ENCODE peak calls at places on chromosomes 4 and X, in six cellular contexts. F is ovary, Z is uterus, O is thyroid gland, Y is Peyer's patch, I is body of pancreas. N is an unnamed sample.

GRCh38 chr4:78784255-78784654 is 8.1 kb downstream of the BMP2K start:
- DNase-seq in F (no peak), Z (no peak), O (no peak), Y (no peak), I (no peak), N (no peak)

GRCh38 chr4:52273885-52274284 is 222.8 kb downstream of the SPATA18 start:
- DNase-seq in F (no peak), Z (no peak), O (no peak), Y (no peak), I (no peak), N (no peak)

GRCh38 chrX:24305905-24306304 is 8.0 kb downstream of the SUPT20HL2 start:
- DNase-seq in F (peak), Z (no peak), O (peak), Y (no peak), I (no peak), N (no peak)

GRCh38 chr4:83335691-83336090 is 1.0 kb upstream of the HPSE start:
- DNase-seq in F (no peak), Z (no peak), O (no peak), Y (no peak), I (peak), N (peak)

GRCh38 chr4:54879576-54879975 is 221.8 kb downstream of the KIT start:
- DNase-seq in F (no peak), Z (no peak), O (no peak), Y (no peak), I (no peak), N (no peak)

GRCh38 chrX:111719426-111720210 is 38.6 kb downstream of the ALG13 start:
- DNase-seq in F (no peak), Z (no peak), O (no peak), Y (no peak), I (no peak), N (no peak)

GRCh38 chrX:155330992-155331391 is 3.4 kb downstream of the CLIC2 start:
- DNase-seq in F (no peak), Z (no peak), O (no peak), Y (no peak), I (no peak), N (no peak)

GRCh38 chrX:386239-386767 is 404 bp downstream of the PPP2R3B start:
- DNase-seq in F (peak), Z (no peak), O (no peak), Y (no peak), I (no peak), N (no peak)

GRCh38 chr4:22720091-22720490 is 27.4 kb downstream of the GBA3 start:
- DNase-seq in F (no peak), Z (no peak), O (no peak), Y (no peak), I (no peak), N (no peak)

GRCh38 chr4:159395693-159396092 is 292.8 kb downstream of the RAPGEF2 start:
- DNase-seq in F (no peak), Z (no peak), O (no peak), Y (no peak), I (no peak), N (no peak)

GRCh38 chrX:3609800-3610199 is 103.6 kb downstream of the PRKX start:
- DNase-seq in F (no peak), Z (no peak), O (no peak), Y (no peak), I (no peak), N (no peak)

DNA sequence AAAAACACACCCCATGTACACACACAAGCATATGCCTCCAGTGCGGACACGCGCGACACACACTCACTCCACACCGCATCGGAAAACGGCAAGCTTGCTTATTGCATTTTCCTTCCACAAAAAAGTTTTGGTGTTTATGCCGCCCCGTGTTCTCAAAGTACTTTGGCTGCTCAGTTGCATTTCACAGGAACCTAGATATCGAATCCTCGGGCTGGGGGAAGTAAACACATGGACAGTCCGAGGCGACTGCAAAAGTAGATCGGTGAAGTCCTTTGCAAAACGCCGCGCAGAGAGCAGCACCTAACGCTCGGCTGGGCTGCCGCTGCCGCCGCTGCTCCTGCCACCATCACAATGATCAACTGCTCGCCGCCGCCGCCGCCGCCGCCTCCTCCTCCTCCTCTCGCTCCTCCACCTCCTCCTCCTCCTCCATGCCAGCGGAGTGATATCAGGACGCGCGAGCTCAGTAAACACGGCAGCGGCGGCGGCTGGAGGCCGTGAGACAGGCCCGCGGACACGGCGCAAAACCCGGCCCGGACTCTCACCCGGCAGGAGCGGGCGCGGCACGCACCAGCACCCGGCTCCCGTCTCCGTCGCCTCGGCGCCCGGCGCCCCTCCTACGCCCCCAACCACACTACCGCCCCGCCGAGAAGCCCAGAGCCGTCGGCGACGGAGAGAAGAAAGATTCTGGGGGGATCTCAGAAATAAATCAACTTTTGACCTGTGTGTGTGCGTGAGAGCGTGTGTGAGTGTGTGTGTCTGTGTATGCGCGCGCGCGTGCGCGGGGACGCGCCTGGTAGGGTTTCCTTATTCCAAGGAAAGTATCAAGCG is at the start of gene MAML3:
- DNase-seq in F (peak), Z (peak), O (peak), Y (peak), I (peak), N (peak)
- TF ChIP-seq POLR2A in F (peak), Z (peak), O (peak), Y (peak), I (peak), N (peak)

GRCh38 chrX:44039556-44039955 is 66.4 kb upstream of the NDP start:
- DNase-seq in F (no peak), Z (peak), O (no peak), Y (no peak), I (no peak), N (no peak)
- TF ChIP-seq CTCF in F (no peak), Z (no peak), O (no peak), Y (no peak), I (no peak), N (no peak)

GRCh38 chr4:168097161-168097560 is 4.8 kb downstream of the ANXA10 start:
- DNase-seq in F (no peak), Z (no peak), O (no peak), Y (no peak), I (no peak), N (no peak)

GRCh38 chr4:168096444-168096784 is 4.1 kb downstream of the ANXA10 start:
- DNase-seq in F (no peak), Z (no peak), O (no peak), Y (no peak), I (no peak), N (no peak)

GRCh38 chr4:168095776-168096443 is 3.6 kb downstream of the ANXA10 start:
- DNase-seq in F (no peak), Z (no peak), O (no peak), Y (no peak), I (no peak), N (no peak)

GRCh38 chr4:168101026-168101425 is 8.7 kb downstream of the ANXA10 start:
- DNase-seq in F (no peak), Z (no peak), O (no peak), Y (no peak), I (no peak), N (no peak)

DNA sequence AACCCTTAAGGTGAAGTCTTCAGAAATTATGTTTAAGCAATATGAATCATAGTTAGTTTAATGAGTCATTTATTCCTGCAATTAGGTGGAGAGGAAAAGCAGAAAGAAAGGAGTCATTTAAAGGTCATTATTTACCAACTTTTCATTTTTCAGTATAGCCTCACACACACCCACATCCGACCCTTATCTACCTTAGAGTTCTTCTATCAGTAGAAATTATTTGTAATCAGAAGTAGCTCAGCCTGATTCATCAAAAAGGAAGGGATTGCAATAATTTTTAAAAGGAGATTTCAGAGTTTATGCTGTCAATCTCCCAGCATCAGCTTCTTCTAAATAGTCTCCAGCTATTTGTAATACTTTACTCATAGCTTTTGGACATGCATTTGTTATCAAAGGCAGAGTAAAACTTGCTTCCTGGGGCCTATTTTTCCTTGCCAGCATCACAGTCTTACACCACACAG is 6.0 kb downstream of the ANXA10 start:
- DNase-seq in F (no peak), Z (no peak), O (no peak), Y (no peak), I (no peak), N (no peak)
- TF ChIP-seq POLR2A in F (no peak), Z (no peak), O (no peak), Y (no peak), I (no peak), N (no peak)

GRCh38 chr4:25861951-25862410 is 807 bp downstream of the SEL1L3 start:
- DNase-seq in F (no peak), Z (no peak), O (peak), Y (peak), I (peak), N (peak)

GRCh38 chr4:25862411-25863346 is at the start of gene SEL1L3:
- DNase-seq in F (peak), Z (no peak), O (peak), Y (peak), I (peak), N (no peak)

GRCh38 chr4:25861422-25861926 is 1.3 kb downstream of the SEL1L3 start:
- DNase-seq in F (no peak), Z (no peak), O (no peak), Y (no peak), I (no peak), N (no peak)

GRCh38 chr4:25863906-25864418 is 1.2 kb upstream of the SEL1L3 start:
- DNase-seq in F (no peak), Z (no peak), O (no peak), Y (peak), I (no peak), N (no peak)

DNA sequence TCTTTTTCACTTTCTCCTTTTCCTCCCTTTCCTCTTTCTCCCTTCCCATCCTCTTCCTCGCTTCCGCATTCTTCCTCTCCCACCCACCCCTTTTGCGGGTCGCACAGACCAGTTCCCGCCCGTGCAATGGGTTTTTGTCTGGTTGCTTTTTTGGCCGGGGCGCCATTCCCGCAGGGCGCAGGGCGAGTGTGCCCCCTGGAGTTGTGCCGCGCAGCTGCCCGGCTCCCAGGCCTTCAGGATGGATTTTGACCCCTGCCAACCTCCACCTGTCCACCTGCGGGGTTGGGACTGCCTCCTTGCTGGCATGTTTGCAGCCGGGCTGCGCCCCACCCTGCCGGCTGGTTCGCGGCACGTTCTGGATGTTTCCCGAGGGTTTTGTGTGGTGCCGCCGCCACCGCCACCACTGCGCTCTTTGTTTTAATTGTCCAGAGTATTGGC is 578 bp upstream of the SEL1L3 start:
- DNase-seq in F (no peak), Z (no peak), O (peak), Y (peak), I (peak), N (no peak)
- TF ChIP-seq CTCF in F (no peak), Z (no peak), O (peak), Y (no peak), I (peak), N (no peak)

GRCh38 chr4:69858683-69859082 is 1.3 kb downstream of the SULT1E1 start:
- DNase-seq in F (no peak), Z (no peak), O (no peak), Y (peak), I (peak), N (no peak)
- TF ChIP-seq POLR2A in F (no peak), Z (no peak), O (no peak), Y (no peak), I (no peak), N (no peak)

GRCh38 chrX:135910251-135910650 is 16.7 kb downstream of the SAGE1 start:
- DNase-seq in F (no peak), Z (no peak), O (no peak), Y (no peak), I (no peak), N (no peak)
- TF ChIP-seq CTCF in F (no peak), Z (no peak), O (no peak), Y (no peak), I (no peak), N (no peak)

DNA sequence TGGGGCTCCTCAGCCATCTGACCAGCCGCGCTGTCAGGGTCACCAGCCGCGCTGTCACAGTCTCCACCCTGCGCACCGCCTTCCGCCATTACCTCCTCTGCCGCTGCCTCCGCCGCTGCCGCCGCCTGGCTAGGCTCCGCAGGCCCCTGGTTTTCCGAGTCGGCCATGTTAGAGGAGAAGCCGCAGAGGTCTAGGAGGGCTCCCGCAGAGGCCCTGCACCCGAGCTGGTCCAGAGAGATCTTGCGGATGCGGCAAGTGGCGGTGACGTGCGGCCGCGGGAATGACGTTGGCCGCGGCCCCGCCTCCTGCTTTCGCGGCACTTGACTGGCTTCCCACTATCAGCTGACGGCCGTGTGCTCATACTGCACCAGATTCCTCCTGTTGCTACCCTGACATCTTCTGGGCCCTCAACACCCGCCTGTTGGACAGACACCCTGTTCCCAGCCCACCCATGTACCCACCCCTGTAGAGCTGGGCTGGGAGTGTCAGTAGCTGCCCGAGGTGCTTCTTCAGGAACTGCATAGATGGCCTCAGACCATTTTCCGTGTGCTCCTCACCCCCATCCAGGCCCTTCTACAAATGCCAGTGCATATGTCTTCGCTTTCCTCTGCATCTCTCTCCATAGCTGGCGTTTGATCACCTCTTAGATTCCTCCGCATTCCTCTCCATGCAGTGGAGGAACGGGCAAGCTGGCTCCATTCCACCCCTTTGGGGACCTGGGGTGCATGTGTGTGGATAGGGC is at the start of gene NAP1L5:
- DNase-seq in F (peak), Z (peak), O (peak), Y (peak), I (peak), N (peak)
- TF ChIP-seq POLR2A in F (peak), Z (peak), O (no peak), Y (peak), I (no peak), N (peak)

DNA sequence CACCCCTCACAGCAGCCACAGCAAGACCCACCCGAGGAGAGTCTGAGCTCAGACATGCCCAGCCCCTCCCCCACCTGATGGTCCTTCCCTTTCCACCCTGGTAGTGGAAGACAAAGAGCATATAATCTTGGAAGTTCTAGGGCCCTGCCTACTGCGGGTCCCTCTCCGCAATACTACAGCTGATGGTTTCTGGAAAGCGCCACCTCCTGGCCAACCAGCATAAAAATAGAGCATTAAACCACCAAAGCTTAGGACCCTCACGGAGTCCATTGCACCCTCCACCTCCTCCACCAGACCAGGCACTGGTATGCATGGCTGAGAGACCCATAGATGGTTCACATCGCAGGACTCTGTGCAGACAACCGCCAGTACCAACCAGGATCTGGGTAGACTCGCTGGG is 78.2 kb downstream of the SH3BGRL start:
- DNase-seq in F (no peak), Z (no peak), O (no peak), Y (no peak), I (no peak), N (no peak)
- TF ChIP-seq CTCF in F (no peak), Z (no peak), O (no peak), Y (no peak), I (no peak), N (no peak)

N was measured in adrenal gland.